ENCODE peak calls at places on chromosomes 1 and 21, in nine cellular contexts. I is globus pallidus; W is T-helper 1 cell; L is CD4-positive, alpha-beta T cell; M is activated CD4-positive, alpha-beta T cell treated with anti-CD3 and anti-CD28 coated beads, Interleukin-2, amount 10 ng/mL, durations not matched to agents 7 days and 5 days; G is left lung; X is NCI-H774; V is fibroblast of lung; Z is lung. F is an unnamed sample.

GRCh38 chr21:40019076-40019475 is 151.8 kb downstream of the PCP4 start:
- DNase-seq in I (no peak), Z (no peak), X (peak; percentile 12), L (no peak), M (no peak), W (no peak), V (no peak), G (no peak), F (no peak)

GRCh38 chr1:115337633-115338456 is at the start of gene NGF:
- DNase-seq in M (no peak), G (peak; percentile 44), X (peak; percentile 53), W (no peak), L (no peak), I (no peak), Z (no peak), V (peak; percentile 80), F (no peak)

GRCh38 chr1:59331686-59332085 is 34.8 kb downstream of the FGGY start:
- DNase-seq in W (no peak), X (no peak), M (no peak), I (no peak), L (no peak), V (no peak), G (no peak), Z (no peak), F (no peak)

GRCh38 chr1:199551967-199552565 is 475.4 kb upstream of the NR5A2 start:
- DNase-seq in V (peak; percentile 69), M (peak; percentile 50), X (peak; percentile 58), G (no peak), L (no peak), Z (no peak), W (no peak), I (peak; percentile 80), F (peak; percentile 55)

GRCh38 chr1:232057896-232058274 is 431.3 kb downstream of the DISC1 start:
- DNase-seq in I (no peak), Z (no peak), G (no peak), L (no peak), X (no peak), W (no peak), V (no peak), M (no peak), F (no peak)

GRCh38 chr1:109994654-109995053 is 10.1 kb downstream of the AHCYL1 start:
- DNase-seq in V (no peak), I (peak; percentile 64), W (no peak), X (peak; percentile 16), L (no peak), Z (no peak), M (no peak), G (no peak), F (no peak)

GRCh38 chr1:65467536-65467935 is 47.1 kb downstream of the LEPR start:
- DNase-seq in G (peak; percentile 34), M (no peak), V (peak; percentile 26), W (no peak), Z (no peak), I (no peak), X (no peak), L (no peak), F (peak; percentile 90)

GRCh38 chr1:97145321-97145956 is 423.9 kb downstream of the PTBP2 start:
- DNase-seq in M (no peak), Z (no peak), I (peak; percentile 96), X (no peak), L (no peak), W (no peak), V (peak; percentile 99), G (no peak), F (peak; percentile 38)

GRCh38 chr1:91591175-91591968 is 90.7 kb downstream of the CDC7 start:
- DNase-seq in W (no peak), V (no peak), G (no peak), X (no peak), M (peak; percentile 13), L (no peak), Z (no peak), I (no peak), F (no peak)

GRCh38 chr1:113904292-113904673 is 316 bp downstream of the AP4B1 start:
- DNase-seq in M (peak; percentile 75), L (no peak), I (no peak), X (peak; percentile 42), Z (no peak), G (no peak), W (no peak), V (no peak), F (no peak)

GRCh38 chr1:207854001-207854400 is 56.9 kb downstream of the CD34 start:
- DNase-seq in L (no peak), M (no peak), V (no peak), G (no peak), Z (no peak), X (no peak), I (no peak), W (no peak), F (no peak)

GRCh38 chr1:3213730-3214129 is 144.7 kb downstream of the PRDM16 start:
- DNase-seq in Z (no peak), G (no peak), L (no peak), M (no peak), I (no peak), W (no peak), V (no peak), X (no peak), F (no peak)

GRCh38 chr1:95117207-95118018 is at the start of gene TLCD4:
- DNase-seq in V (peak; percentile 47), G (peak; percentile 50), Z (peak; percentile 39), I (peak; percentile 58), X (peak; percentile 46), W (peak; percentile 28), L (peak; percentile 54), M (peak; percentile 21), F (no peak)

GRCh38 chr1:159279754-159280153 is 22.4 kb upstream of the FCER1A start:
- DNase-seq in V (no peak), W (no peak), Z (no peak), X (no peak), M (no peak), G (no peak), L (no peak), I (no peak), F (no peak)

GRCh38 chr1:174114788-174115448 is 44.4 kb upstream of the RABGAP1L start:
- DNase-seq in X (peak; percentile 23), M (peak; percentile 32), L (no peak), G (no peak), V (peak; percentile 35), Z (no peak), I (peak; percentile 66), W (no peak), F (peak; percentile 66)

GRCh38 chr1:215606564-215607168 is 39.6 kb downstream of the KCTD3 start:
- DNase-seq in I (no peak), V (no peak), Z (no peak), G (no peak), X (no peak), W (no peak), L (no peak), M (no peak), F (peak; percentile 9)

GRCh38 chr1:227739636-227740035 is 4.4 kb downstream of the SNAP47 start:
- DNase-seq in L (no peak), X (no peak), M (no peak), Z (no peak), G (no peak), I (no peak), W (no peak), V (no peak), F (no peak)

GRCh38 chr1:26132825-26133167 is 21.2 kb downstream of the PDIK1L start:
- DNase-seq in X (no peak), V (no peak), Z (no peak), L (no peak), M (no peak), I (no peak), G (no peak), W (no peak), F (no peak)

GRCh38 chr1:66563094-66563800 is 29.3 kb downstream of the SGIP1 start:
- DNase-seq in Z (no peak), I (no peak), W (no peak), V (peak; percentile 91), G (no peak), X (no peak), M (no peak), L (no peak), F (peak; percentile 88)

GRCh38 chr21:42631142-42631541 is 22.3 kb upstream of the PDE9A start:
- DNase-seq in L (no peak), W (no peak), Z (no peak), G (no peak), M (no peak), X (no peak), V (no peak), I (no peak), F (no peak)

GRCh38 chr1:116262207-116262994 is 110.6 kb upstream of the ATP1A1 start:
- DNase-seq in Z (no peak), G (no peak), M (no peak), X (no peak), L (no peak), V (no peak), I (no peak), W (no peak), F (no peak)

GRCh38 chr21:37563641-37564340 is 197.2 kb downstream of the DYRK1A start:
- DNase-seq in I (peak; percentile 93), Z (peak; percentile 92), X (peak; percentile 96), L (peak; percentile 91), V (peak; percentile 93), W (peak; percentile 93), M (peak; percentile 92), G (peak; percentile 96), F (peak; percentile 96)

GRCh38 chr1:176567190-176567794 is 104.3 kb downstream of the PAPPA2 start:
- DNase-seq in M (no peak), X (no peak), Z (no peak), I (no peak), W (no peak), G (no peak), L (no peak), V (peak; percentile 66), F (peak; percentile 10)

GRCh38 chr1:22044690-22045420 is 7.7 kb upstream of the CDC42 start:
- DNase-seq in M (no peak), Z (no peak), V (peak; percentile 83), L (no peak), G (no peak), I (no peak), X (no peak), W (no peak), F (no peak)

GRCh38 chr1:869499-870244 is 54.1 kb upstream of the SAMD11 start:
- DNase-seq in G (peak; percentile 69), W (peak; percentile 86), M (peak; percentile 82), L (peak; percentile 87), V (peak; percentile 19), I (peak; percentile 29), X (peak; percentile 1), Z (peak; percentile 69), F (peak; percentile 32)

GRCh38 chr1:243926803-243927245 is 76.8 kb upstream of the AKT3 start:
- DNase-seq in M (no peak), V (peak; percentile 98), I (no peak), G (no peak), X (no peak), W (no peak), Z (no peak), L (no peak), F (peak; percentile 66)

GRCh38 chr1:36900128-36900527 is 134.2 kb downstream of the GRIK3 start:
- DNase-seq in M (no peak), I (no peak), L (no peak), W (no peak), Z (no peak), V (no peak), X (no peak), G (no peak), F (no peak)

F was measured in H4.